ENCODE peak calls at places on chromosomes 12 and 14, in nine cellular contexts. N, W, Y, H, V, A, U, G and T are unnamed samples.

GRCh38 chr12:23055004-23055403 is 430.0 kb downstream of the ETNK1 start:
- DNase-seq in N (no peak), W (no peak), Y (peak), H (no peak), V (no peak), A (peak), U (no peak), G (peak), T (peak)

GRCh38 chr14:84375235-84375634 is 1154.7 kb upstream of the FLRT2 start:
- DNase-seq in N (peak), W (no peak), Y (peak), H (no peak), V (no peak), A (no peak), U (no peak), G (no peak), T (no peak)

GRCh38 chr14:54129850-54130640 is 173.4 kb upstream of the BMP4 start:
- DNase-seq in N (no peak), W (no peak), Y (no peak), H (no peak), V (no peak), A (no peak), U (no peak), G (no peak), T (no peak)

GRCh38 chr12:45010051-45010450 is 40.8 kb downstream of the DBX2 start:
- DNase-seq in N (peak), W (no peak), Y (no peak), H (no peak), V (no peak), A (no peak), U (no peak), G (peak), T (peak)

GRCh38 chr12:77914089-77914488 is 83.4 kb downstream of the NAV3 start:
- DNase-seq in N (no peak), W (no peak), Y (no peak), H (no peak), V (no peak), A (no peak), U (no peak), G (no peak), T (no peak)

GRCh38 chr14:21510735-21511657 is at the start of gene METTL3:
- DNase-seq in N (peak), W (peak), Y (peak), H (peak), V (peak), A (peak), U (peak), G (peak), T (peak)

GRCh38 chr12:46363582-46364299 is 8.8 kb downstream of the SLC38A2 start:
- DNase-seq in N (no peak), W (no peak), Y (no peak), H (no peak), V (no peak), A (no peak), U (no peak), G (no peak), T (no peak)

GRCh38 chr14:66910306-66910705 is 278.9 kb upstream of the GARIN2 start:
- DNase-seq in N (peak), W (no peak), Y (peak), H (no peak), V (no peak), A (no peak), U (no peak), G (no peak), T (no peak)

GRCh38 chr12:58171914-58172313 is 230.5 kb downstream of the ATP23 start:
- DNase-seq in N (peak), W (no peak), Y (peak), H (no peak), V (peak), A (no peak), U (no peak), G (no peak), T (peak)

DNA sequence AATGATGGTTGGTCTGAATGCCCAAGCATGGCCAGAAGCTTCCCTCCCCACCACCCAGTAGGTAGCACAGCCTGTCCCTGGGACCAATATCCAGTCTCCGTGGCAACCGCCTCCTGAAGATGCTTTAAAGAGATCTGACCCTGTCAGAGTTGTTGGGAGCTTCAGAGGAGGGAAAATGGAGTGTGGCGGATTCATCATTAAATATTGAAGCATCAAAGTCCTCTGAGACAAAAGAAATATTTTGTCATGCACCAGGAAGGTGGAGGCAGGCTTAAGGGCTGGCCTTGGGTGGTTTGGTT is 4.8 kb upstream of the NGB start:
- DNase-seq in N (no peak), W (no peak), Y (no peak), H (no peak), V (no peak), A (no peak), U (no peak), G (no peak), T (no peak)
- TF ChIP-seq CTCF in N (no peak), W (no peak), Y (no peak), H (no peak), V (no peak), A (no peak), U (no peak), G (no peak), T (no peak)

DNA sequence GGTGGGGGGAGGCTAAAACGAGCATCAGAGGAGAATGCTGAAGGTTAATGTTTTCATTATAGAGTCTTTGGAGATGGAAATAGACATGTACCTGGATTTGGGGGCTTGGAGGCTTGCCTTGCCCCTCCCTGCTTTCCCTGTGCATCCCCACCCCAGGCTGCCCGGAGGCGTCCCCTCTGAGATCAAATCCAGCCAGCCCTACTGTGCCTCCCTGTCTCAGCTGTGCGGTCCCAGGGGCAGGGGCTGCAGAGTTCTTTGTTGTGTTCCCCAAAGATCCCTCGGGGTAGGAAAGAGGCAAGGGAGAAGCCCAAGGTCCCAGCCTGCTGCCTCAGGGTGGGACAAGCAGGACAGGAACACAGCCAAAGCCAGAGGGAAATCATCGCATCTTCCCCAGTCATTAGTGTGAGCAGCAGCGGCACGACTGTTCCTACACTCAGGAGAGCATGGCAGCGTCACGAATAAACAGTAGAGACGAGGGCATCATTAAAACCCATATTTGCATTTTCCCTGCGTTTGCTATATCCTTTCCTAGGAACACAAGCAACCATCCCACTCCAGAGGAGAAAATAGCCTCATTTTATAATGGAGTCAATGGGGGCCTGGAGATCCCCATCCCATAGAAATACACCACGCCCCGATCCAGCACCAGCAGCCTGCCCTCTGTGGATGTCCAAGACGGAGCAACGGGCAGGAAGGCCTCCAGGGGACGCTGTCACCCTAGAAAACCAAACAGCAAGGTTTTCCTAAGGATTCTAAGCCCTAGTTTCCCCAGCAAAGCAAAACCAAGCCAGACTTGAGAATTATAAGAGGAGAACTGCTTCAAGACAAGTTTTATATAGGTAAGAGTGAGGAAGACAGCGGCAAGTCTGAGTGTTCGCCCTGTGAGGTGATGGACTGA is 32.4 kb downstream of the ANO2 start:
- DNase-seq in N (no peak), W (no peak), Y (no peak), H (no peak), V (no peak), A (peak), U (no peak), G (no peak), T (no peak)
- TF ChIP-seq CTCF in N (peak), W (no peak), Y (peak), H (no peak), V (peak), A (peak), U (peak), G (peak), T (no peak)

DNA sequence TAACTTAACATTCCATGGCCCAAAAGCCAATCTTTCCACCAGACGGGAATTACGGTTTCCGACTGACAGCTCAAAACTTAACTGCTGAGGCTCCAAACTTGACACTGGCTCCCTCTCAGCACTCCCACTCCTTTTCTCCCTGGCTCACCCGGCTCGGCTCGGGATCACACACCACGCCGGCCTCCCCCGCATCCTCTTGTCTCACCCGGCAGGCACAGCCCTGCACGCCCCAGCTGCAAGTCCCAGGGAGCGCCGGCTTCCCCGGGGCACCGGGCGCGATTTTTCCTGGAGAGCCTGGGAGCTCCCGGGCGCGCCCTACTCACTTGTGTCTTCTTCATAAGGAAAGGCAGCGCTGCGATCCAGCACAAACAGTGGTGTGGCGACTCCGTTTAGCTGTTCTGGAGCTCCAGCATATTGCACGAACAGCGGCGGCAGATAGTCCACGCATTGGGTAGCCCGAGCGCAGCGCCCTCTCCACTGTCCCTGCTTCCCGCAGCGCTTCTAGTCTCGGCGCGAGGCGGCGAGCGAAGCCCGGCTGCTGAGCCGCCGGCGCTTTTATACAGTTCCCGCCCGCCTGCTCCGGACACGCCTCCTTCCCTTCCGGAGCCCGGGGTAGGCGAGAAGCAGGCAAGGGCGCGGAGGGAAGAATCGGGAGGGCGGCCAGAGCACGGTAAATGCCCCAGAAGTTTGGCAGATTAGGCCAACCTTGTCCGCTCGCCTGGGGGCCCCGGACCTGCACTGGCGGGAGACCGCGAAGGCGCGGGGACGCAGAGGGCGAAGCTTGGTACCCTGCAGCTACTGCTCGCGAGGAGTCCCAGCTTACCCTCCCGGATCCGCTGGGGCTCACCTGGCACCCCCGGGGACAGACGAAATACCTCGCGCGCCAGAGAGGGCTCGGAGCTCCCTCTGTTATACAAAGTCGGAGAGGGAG is at the start of gene KITLG:
- DNase-seq in N (no peak), W (peak), Y (peak), H (peak), V (no peak), A (peak), U (peak), G (peak), T (peak)
- TF ChIP-seq CTCF in N (peak), W (peak), Y (peak), H (no peak), V (peak), A (peak), U (peak), G (peak), T (peak)

GRCh38 chr12:19915392-19916192 is 452.7 kb upstream of the PDE3A start:
- DNase-seq in N (peak), W (no peak), Y (peak), H (no peak), V (no peak), A (no peak), U (peak), G (no peak), T (peak)
- TF ChIP-seq CTCF in N (peak), W (peak), Y (peak), H (peak), V (peak), A (peak), U (peak), G (peak), T (peak)

GRCh38 chr12:121444842-121445202 is 44.9 kb downstream of the RNF34 start:
- DNase-seq in N (no peak), W (no peak), Y (no peak), H (no peak), V (no peak), A (no peak), U (no peak), G (no peak), T (no peak)

GRCh38 chr12:121443911-121444841 is 44.3 kb downstream of the RNF34 start:
- DNase-seq in N (no peak), W (no peak), Y (no peak), H (peak), V (no peak), A (no peak), U (no peak), G (no peak), T (no peak)

GRCh38 chr12:121442028-121442948 is 42.4 kb downstream of the RNF34 start:
- DNase-seq in N (no peak), W (no peak), Y (no peak), H (no peak), V (no peak), A (no peak), U (peak), G (no peak), T (no peak)

GRCh38 chr12:121441555-121441954 is 41.6 kb downstream of the RNF34 start:
- DNase-seq in N (no peak), W (no peak), Y (no peak), H (no peak), V (no peak), A (peak), U (peak), G (no peak), T (no peak)

DNA sequence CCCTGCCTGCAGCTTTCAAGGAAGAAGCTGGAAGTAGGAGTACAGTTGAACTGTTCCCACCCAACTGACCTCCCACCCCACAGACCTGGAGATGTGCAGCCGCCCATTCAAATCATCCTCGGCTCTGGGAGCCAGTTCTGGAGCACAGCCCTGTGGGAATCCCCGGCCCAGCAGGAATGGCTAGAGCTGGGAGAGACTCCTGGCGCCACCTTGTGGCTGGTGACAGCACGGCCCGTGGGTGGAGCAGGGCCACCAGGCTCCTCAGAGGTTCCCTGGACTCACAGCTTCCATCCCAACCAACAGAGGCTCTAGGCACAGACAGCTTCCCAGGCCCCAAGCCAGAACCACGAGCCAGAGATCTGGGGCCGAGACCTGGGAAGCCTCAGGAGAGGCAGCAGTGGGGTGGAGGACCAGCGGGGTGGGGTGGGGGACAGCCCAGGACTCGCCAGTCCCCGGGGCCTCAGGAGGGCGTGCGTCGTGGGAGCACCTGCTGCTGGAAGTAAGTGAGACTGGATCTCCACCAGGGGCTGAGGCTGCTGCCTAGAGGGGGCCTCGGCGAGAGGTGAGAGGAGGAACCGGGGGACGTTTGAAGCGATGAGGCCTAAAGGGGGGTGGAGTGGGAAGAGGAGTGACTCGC is 43.4 kb downstream of the RNF34 start:
- DNase-seq in N (peak), W (peak), Y (peak), H (peak), V (no peak), A (peak), U (peak), G (peak), T (peak)
- TF ChIP-seq CTCF in N (peak), W (peak), Y (peak), H (peak), V (peak), A (peak), U (peak), G (peak), T (peak)

GRCh38 chr12:56117778-56118687 is at the start of gene ZC3H10:
- DNase-seq in N (peak), W (peak), Y (peak), H (peak), V (peak), A (peak), U (peak), G (peak), T (peak)
- TF ChIP-seq CTCF in N (peak), W (peak), Y (peak), H (no peak), V (peak), A (peak), U (peak), G (peak), T (peak)

GRCh38 chr12:6943719-6944380 is at the start of the genes C12orf57 and RNU7-1:
- DNase-seq in N (peak), W (peak), Y (peak), H (peak), V (peak), A (peak), U (peak), G (peak), T (no peak)
- TF ChIP-seq CTCF in N (no peak), W (no peak), Y (no peak), H (no peak), V (no peak), A (no peak), U (no peak), G (no peak), T (no peak)

DNA sequence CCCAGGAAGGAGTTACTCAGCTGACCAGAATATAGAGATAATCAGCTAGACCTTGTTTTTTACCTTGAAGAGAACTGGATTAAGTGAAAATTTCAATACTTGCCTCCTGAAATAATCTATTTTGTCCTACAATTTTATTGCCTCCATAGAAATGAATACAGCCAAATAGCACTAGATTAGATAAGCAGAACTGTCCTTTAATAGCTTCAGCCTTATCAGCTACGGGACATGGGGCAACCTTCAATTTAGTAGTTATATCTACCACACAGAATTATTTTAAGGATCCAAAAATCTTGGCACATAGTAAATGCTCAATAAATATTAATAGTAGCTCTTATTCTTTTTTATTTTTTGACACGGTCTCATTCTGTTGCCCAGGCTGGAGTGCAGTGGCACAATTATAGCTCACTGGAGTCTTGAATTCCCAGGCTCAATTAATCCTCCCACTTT is 67.2 kb upstream of the PLEKHG3 start:
- DNase-seq in N (no peak), W (no peak), Y (no peak), H (no peak), V (no peak), A (no peak), U (no peak), G (no peak), T (no peak)
- TF ChIP-seq CTCF in N (no peak), W (peak), Y (no peak), H (no peak), V (no peak), A (no peak), U (no peak), G (no peak), T (no peak)